ENCODE peak calls at places on chromosomes 16 and 17, in ten cellular contexts. H, L, C, P, F, T, G, M, X and K are unnamed samples.

GRCh38 chr16:51538707-51539604 is 387.9 kb upstream of the SALL1 start:
- DNase-seq in H (peak; percentile 89), L (peak; percentile 13), C (peak; percentile 83), P (no peak), F (peak; percentile 88), T (peak; percentile 86), G (no peak), M (peak; percentile 96), X (no peak), K (no peak)

GRCh38 chr16:57262841-57263584 is 18.0 kb downstream of the ARL2BP start:
- DNase-seq in H (no peak), L (no peak), C (no peak), P (no peak), F (no peak), T (no peak), G (no peak), M (no peak), X (peak; percentile 61), K (no peak)

GRCh38 chr16:27199747-27200146 is 3.6 kb upstream of the KDM8 start:
- DNase-seq in H (peak; percentile 12), L (no peak), C (peak; percentile 78), P (no peak), F (no peak), T (no peak), G (no peak), M (peak; percentile 24), X (no peak), K (no peak)

GRCh38 chr16:2039286-2040030 is 8.2 kb downstream of the NTHL1 start:
- DNase-seq in H (peak; percentile 74), L (no peak), C (peak; percentile 96), P (no peak), F (peak; percentile 70), T (no peak), G (no peak), M (peak; percentile 62), X (peak; percentile 94), K (no peak)

GRCh38 chr17:49401971-49402491 is 12.7 kb downstream of the PHB1 start:
- DNase-seq in H (no peak), L (no peak), C (no peak), P (no peak), F (no peak), T (no peak), G (no peak), M (no peak), X (no peak), K (peak; percentile 30)

GRCh38 chr17:3972281-3972731 is 8.1 kb upstream of the ATP2A3 start:
- DNase-seq in H (no peak), L (no peak), C (no peak), P (no peak), F (no peak), T (no peak), G (no peak), M (no peak), X (peak; percentile 77), K (no peak)

GRCh38 chr17:57810740-57811632 is 38.9 kb downstream of the MRPS23 start:
- DNase-seq in H (no peak), L (no peak), C (peak; percentile 59), P (no peak), F (no peak), T (no peak), G (no peak), M (peak; percentile 81), X (peak; percentile 93), K (no peak)

GRCh38 chr17:65022751-65023421 is 33.7 kb downstream of the GNA13 start:
- DNase-seq in H (peak; percentile 4), L (no peak), C (peak; percentile 76), P (no peak), F (peak; percentile 38), T (peak; percentile 89), G (no peak), M (peak; percentile 68), X (no peak), K (no peak)

GRCh38 chr16:18792836-18793433 is 2.8 kb upstream of the RPS15A start:
- DNase-seq in H (no peak), L (no peak), C (no peak), P (no peak), F (no peak), T (no peak), G (no peak), M (no peak), X (no peak), K (no peak)

GRCh38 chr17:81868674-81869220 is 2.4 kb downstream of the ARHGDIA start:
- DNase-seq in H (peak; percentile 82), L (no peak), C (peak; percentile 88), P (no peak), F (peak; percentile 58), T (peak; percentile 81), G (peak; percentile 36), M (peak; percentile 82), X (peak; percentile 88), K (no peak)

GRCh38 chr17:28216032-28216431 is 103.0 kb upstream of the TMEM97 start:
- DNase-seq in H (no peak), L (no peak), C (no peak), P (no peak), F (no peak), T (no peak), G (no peak), M (no peak), X (no peak), K (no peak)

GRCh38 chr16:5432166-5432565 is 334.6 kb upstream of the EEF2KMT start:
- DNase-seq in H (no peak), L (no peak), C (no peak), P (no peak), F (no peak), T (no peak), G (no peak), M (no peak), X (no peak), K (no peak)

GRCh38 chr16:5430598-5430997 is 333.0 kb upstream of the EEF2KMT start:
- DNase-seq in H (no peak), L (no peak), C (no peak), P (no peak), F (no peak), T (no peak), G (no peak), M (no peak), X (no peak), K (no peak)

GRCh38 chr16:5427571-5427970 is 330.0 kb upstream of the EEF2KMT start:
- DNase-seq in H (no peak), L (no peak), C (no peak), P (no peak), F (no peak), T (no peak), G (no peak), M (no peak), X (no peak), K (no peak)

DNA sequence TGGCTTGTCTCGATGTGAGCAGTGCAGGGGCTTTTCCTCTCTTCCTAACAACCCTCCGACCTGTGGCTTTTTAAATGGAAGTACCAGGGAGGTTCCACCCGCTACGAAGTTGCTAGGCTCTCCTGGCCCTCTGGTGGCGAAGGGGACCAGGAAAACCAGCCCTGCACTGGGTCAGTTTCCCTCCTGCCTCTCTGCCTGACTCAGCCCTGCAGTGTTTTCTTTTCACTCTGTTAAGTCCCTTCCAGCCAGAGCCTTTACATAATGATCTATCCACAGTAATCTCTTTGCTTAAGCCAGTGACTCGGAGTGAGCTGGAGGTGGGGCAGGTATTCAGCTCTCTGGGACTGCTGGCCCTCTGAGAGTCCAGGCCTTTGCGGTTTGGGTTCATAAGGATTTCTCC is 331.3 kb upstream of the EEF2KMT start:
- DNase-seq in H (no peak), L (peak; percentile 52), C (no peak), P (no peak), F (no peak), T (no peak), G (peak; percentile 75), M (no peak), X (no peak), K (no peak)
- TF ChIP-seq CTCF in H (no peak), L (peak; percentile 15), C (no peak), P (no peak), F (no peak), T (no peak), G (peak; percentile 58), M (no peak), X (no peak), K (peak; percentile 52)

GRCh38 chr17:20944014-20944905 is 98.6 kb downstream of the USP22 start:
- DNase-seq in H (no peak), L (peak; percentile 24), C (no peak), P (no peak), F (no peak), T (peak; percentile 38), G (peak; percentile 87), M (no peak), X (no peak), K (no peak)
- TF ChIP-seq CTCF in H (peak; percentile 27), L (peak; percentile 19), C (no peak), P (no peak), F (peak; percentile 41), T (peak; percentile 49), G (peak; percentile 66), M (peak; percentile 23), X (peak; percentile 59), K (peak; percentile 53)

DNA sequence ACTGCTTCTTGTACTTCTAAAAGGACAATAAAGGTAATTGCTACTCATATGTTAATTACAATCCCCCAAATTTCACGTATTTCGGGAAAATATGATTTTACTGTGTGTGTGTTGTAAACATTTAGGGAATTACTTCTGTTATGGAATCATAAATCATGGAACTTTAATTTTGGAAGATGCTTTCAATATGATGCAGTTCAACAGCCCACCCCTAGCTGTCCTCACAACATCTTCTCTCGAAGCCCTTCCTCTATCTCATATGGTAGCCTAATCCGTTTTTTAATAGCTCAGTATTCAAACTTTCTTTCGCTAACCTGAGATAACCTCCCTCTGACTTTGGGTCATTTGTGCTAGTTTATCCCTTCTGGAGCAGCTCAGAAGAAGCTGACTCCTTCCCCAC is 78.4 kb downstream of the ANKFN1 start:
- DNase-seq in H (no peak), L (no peak), C (no peak), P (no peak), F (no peak), T (no peak), G (peak; percentile 13), M (no peak), X (no peak), K (no peak)
- TF ChIP-seq CTCF in H (peak; percentile 47), L (no peak), C (peak; percentile 17), P (no peak), F (no peak), T (no peak), G (peak; percentile 31), M (no peak), X (no peak), K (no peak)

GRCh38 chr17:73331060-73331459 is 19.3 kb upstream of the CDC42EP4 start:
- DNase-seq in H (no peak), L (no peak), C (no peak), P (no peak), F (no peak), T (no peak), G (no peak), M (no peak), X (no peak), K (no peak)

GRCh38 chr17:73323622-73324455 is 12.0 kb upstream of the CDC42EP4 start:
- DNase-seq in H (peak; percentile 24), L (no peak), C (peak; percentile 54), P (no peak), F (no peak), T (no peak), G (no peak), M (no peak), X (no peak), K (no peak)

GRCh38 chr17:73320601-73321264 is 8.9 kb upstream of the CDC42EP4 start:
- DNase-seq in H (peak; percentile 32), L (no peak), C (no peak), P (no peak), F (no peak), T (no peak), G (no peak), M (peak; percentile 17), X (no peak), K (no peak)

GRCh38 chr17:73324711-73325526 is 13.1 kb upstream of the CDC42EP4 start:
- DNase-seq in H (no peak), L (no peak), C (no peak), P (no peak), F (no peak), T (no peak), G (peak; percentile 49), M (no peak), X (no peak), K (no peak)

GRCh38 chr17:73325527-73325842 is 13.7 kb upstream of the CDC42EP4 start:
- DNase-seq in H (peak; percentile 66), L (no peak), C (peak; percentile 95), P (no peak), F (no peak), T (no peak), G (peak; percentile 24), M (no peak), X (peak; percentile 69), K (no peak)
- TF ChIP-seq CTCF in H (no peak), L (no peak), C (peak; percentile 66), P (no peak), F (no peak), T (no peak), G (no peak), M (no peak), X (no peak), K (no peak)